ENCODE peak calls at places on chromosomes 16 and 17, in four cellular contexts. W, V, Q and G are unnamed samples.

GRCh38 chr16:85153656-85154091 is 41.4 kb upstream of the CIBAR2 start:
- DNase-seq in Q (no peak), W (no peak), V (no peak), G (no peak)

GRCh38 chr17:73560661-73561060 is 83.6 kb downstream of the SDK2 start:
- DNase-seq in V (no peak), W (no peak), Q (no peak), G (no peak)

GRCh38 chr17:63525190-63525946 is 2.2 kb downstream of the KCNH6 start:
- DNase-seq in W (no peak), Q (no peak), V (no peak), G (no peak)

GRCh38 chr17:64641499-64641898 is 20.6 kb downstream of the SMURF2 start:
- DNase-seq in W (no peak), V (peak), Q (peak), G (peak)

GRCh38 chr16:66212426-66212825 is 154.1 kb upstream of the CDH5 start:
- DNase-seq in W (no peak), V (no peak), Q (no peak), G (no peak)

GRCh38 chr16:83005653-83006160 is 378.9 kb downstream of the CDH13 start:
- DNase-seq in W (no peak), Q (no peak), V (peak), G (no peak)

GRCh38 chr16:86202760-86203426 is 303.9 kb downstream of the IRF8 start:
- DNase-seq in Q (no peak), W (no peak), V (no peak), G (no peak)

GRCh38 chr16:29738514-29738913 is 7.3 kb downstream of the C16orf54 start:
- DNase-seq in V (no peak), Q (no peak), W (no peak), G (no peak)

GRCh38 chr16:84848991-84849634 is 29.3 kb downstream of the CRISPLD2 start:
- DNase-seq in V (no peak), Q (no peak), W (no peak), G (no peak)

GRCh38 chr16:88792078-88792550 is 7.1 kb upstream of the PIEZO1 start:
- DNase-seq in W (no peak), V (no peak), Q (no peak), G (no peak)

GRCh38 chr17:34626141-34626681 is 46.8 kb downstream of the TMEM132E start:
- DNase-seq in Q (no peak), V (peak), W (no peak), G (no peak)

GRCh38 chr17:49993423-49994037 is 1.5 kb downstream of the DLX3 start:
- DNase-seq in V (peak), Q (no peak), W (no peak), G (no peak)

GRCh38 chr16:19687279-19687678 is 30.7 kb downstream of the KNOP1 start:
- DNase-seq in V (no peak), W (no peak), Q (no peak), G (no peak)

GRCh38 chr17:82944990-82945389 is 105.2 kb upstream of the ZNF750 start:
- DNase-seq in Q (no peak), V (no peak), W (no peak), G (no peak)

GRCh38 chr16:58049697-58050185 is 24.2 kb downstream of the MMP15 start:
- DNase-seq in Q (no peak), W (no peak), V (no peak), G (no peak)

GRCh38 chr17:71033336-71033735 is 864.0 kb downstream of the KCNJ2 start:
- DNase-seq in V (no peak), W (no peak), Q (no peak), G (no peak)

GRCh38 chr16:55126456-55126855 is 195.8 kb downstream of the IRX5 start:
- DNase-seq in W (no peak), V (no peak), Q (no peak), G (no peak)

GRCh38 chr17:31593806-31594205 is 202.3 kb downstream of the RAB11FIP4 start:
- DNase-seq in Q (no peak), W (no peak), V (no peak), G (no peak)

GRCh38 chr16:50909831-50910697 is 168.2 kb downstream of the CYLD start:
- DNase-seq in W (no peak), V (no peak), Q (no peak), G (no peak)

GRCh38 chr16:30875881-30876791 is 17.7 kb downstream of the BCL7C start:
- DNase-seq in Q (no peak), V (peak), W (no peak), G (no peak)

GRCh38 chr16:1108299-1109252 is 12.5 kb upstream of the C1QTNF8 start:
- DNase-seq in Q (no peak), V (peak), W (peak), G (no peak)

GRCh38 chr17:17506181-17506741 is 10.1 kb upstream of the RASD1 start:
- DNase-seq in Q (no peak), W (no peak), V (no peak), G (no peak)

GRCh38 chr16:22220076-22220453 is 14.0 kb downstream of the EEF2K start:
- DNase-seq in V (peak), W (peak), Q (no peak), G (no peak)

GRCh38 chr17:16950488-16950887 is 21.4 kb downstream of the TNFRSF13B start:
- DNase-seq in W (peak), V (no peak), Q (no peak), G (no peak)

GRCh38 chr17:72603346-72604242 is 482.8 kb downstream of the SOX9 start:
- DNase-seq in Q (peak), V (peak), W (no peak), G (no peak)

GRCh38 chr16:969508-970378 is 1.0 kb downstream of the LMF1 start:
- DNase-seq in V (peak), W (no peak), Q (no peak), G (no peak)

GRCh38 chr17:35865412-35866355 is 3.0 kb downstream of the HEATR9 start:
- DNase-seq in W (no peak), V (peak), Q (no peak), G (no peak)

GRCh38 chr16:15618392-15618791 is 24.6 kb downstream of the MARF1 start:
- DNase-seq in Q (peak), V (peak), W (no peak), G (no peak)

GRCh38 chr17:19897108-19897854 is 29.5 kb upstream of the ULK2 start:
- DNase-seq in V (peak), Q (no peak), W (peak), G (no peak)

GRCh38 chr17:82862758-82863645 is 23.2 kb upstream of the ZNF750 start:
- DNase-seq in Q (no peak), W (no peak), V (no peak), G (no peak)

GRCh38 chr16:47229053-47229640 is 85.4 kb upstream of the NETO2 start:
- DNase-seq in W (no peak), Q (no peak), V (no peak), G (no peak)

GRCh38 chr17:2025622-2026309 is 632 bp upstream of the RTN4RL1 start:
- DNase-seq in W (peak), Q (no peak), V (peak), G (no peak)

GRCh38 chr16:25006504-25007055 is 8.6 kb downstream of the ARHGAP17 start:
- DNase-seq in W (no peak), Q (no peak), V (peak), G (no peak)
- TF ChIP-seq CTCF in W (no peak), Q (no peak), V (no peak), G (no peak)

GRCh38 chr17:77266891-77267341 is 126.1 kb downstream of the SEC14L1 start:
- DNase-seq in V (peak), Q (no peak), W (no peak), G (no peak)
- TF ChIP-seq CTCF in V (peak), Q (peak), W (no peak), G (peak)

GRCh38 chr16:65123846-65124513 is 2.1 kb upstream of the CDH11 start:
- DNase-seq in W (peak), Q (no peak), V (no peak), G (no peak)

GRCh38 chr16:65125871-65126270 is 4.0 kb upstream of the CDH11 start:
- DNase-seq in V (peak), W (no peak), Q (no peak), G (no peak)

GRCh38 chr16:65124596-65124995 is 2.7 kb upstream of the CDH11 start:
- DNase-seq in V (no peak), W (no peak), Q (no peak), G (no peak)

GRCh38 chr16:65125322-65125721 is 3.5 kb upstream of the CDH11 start:
- DNase-seq in V (no peak), Q (no peak), W (no peak), G (no peak)

GRCh38 chr16:65126845-65127624 is 5.2 kb upstream of the CDH11 start:
- DNase-seq in Q (no peak), V (no peak), W (no peak), G (no peak)
- TF ChIP-seq CTCF in Q (peak), V (peak), W (no peak), G (peak)

DNA sequence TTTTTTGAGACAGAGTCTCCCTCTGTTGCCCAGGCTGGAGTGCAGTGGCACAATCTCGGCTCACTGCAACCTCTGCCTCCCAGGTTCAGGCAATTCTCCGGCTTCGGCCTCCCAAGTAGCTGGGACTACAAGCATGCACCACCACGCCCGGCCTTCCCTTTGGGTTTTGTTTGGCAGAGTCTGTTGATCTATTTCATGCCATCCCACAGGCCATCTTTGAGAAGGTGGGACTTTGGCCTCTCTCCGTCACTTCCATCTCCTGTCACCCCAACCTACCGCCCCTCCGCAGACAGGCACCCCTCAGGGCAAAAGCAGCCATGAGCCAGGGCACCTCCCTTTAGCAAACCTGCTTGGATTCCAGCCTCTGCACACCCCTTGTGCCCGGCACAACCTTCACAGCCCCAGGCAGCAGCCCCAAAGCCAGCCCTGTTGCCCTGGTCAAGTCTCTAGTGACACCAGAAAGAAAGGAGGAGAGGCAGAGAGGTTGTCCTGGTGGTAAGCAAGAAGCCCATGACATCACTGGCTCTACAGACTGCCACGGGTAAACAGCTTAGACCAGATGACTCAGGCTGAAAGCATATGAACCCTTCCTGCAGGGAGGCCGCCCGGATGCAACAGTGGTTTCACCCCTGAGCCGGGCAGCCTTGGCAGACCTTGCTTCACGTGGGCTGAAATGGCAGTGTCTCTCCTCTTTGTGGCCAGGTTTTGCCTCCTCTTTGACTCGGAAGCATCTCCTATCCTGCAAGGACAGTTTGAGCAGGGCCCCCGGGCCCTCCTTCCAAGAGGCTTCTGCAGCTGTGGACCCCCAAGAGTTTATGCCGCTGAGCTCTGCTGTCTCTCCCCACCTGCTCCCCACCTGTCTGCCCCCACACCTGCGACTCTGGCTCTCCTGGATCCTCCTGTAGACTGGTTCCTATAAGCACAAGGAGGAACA is 8.1 kb upstream of the TIMP2 start:
- DNase-seq in V (peak), Q (peak), W (peak), G (peak)
- TF ChIP-seq CTCF in V (no peak), Q (no peak), W (no peak), G (no peak)

DNA sequence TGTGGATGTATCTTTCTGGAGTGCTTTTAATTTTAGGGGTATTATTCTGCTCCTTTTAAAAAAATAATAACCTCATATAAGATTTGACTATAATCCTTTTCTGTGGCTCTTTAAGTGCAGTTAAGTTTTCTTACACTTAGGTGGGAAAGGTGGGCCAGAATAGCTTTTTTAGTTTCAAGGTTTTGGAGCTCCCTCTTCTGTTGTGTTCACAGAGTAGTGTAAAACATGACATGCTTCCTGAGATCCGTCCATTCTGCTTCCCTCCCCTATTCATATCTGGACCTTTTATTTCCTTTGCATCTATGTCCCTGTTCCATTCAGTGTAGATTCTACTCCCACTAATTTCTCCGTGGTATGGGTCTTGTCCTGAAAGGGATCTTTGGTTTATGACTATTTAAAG is 12.8 kb downstream of the LRRC36 start:
- DNase-seq in W (no peak), Q (peak), V (peak), G (peak)
- TF ChIP-seq CTCF in W (no peak), Q (peak), V (peak), G (peak)

GRCh38 chr16:68387301-68387700 is 61.0 kb downstream of the SMPD3 start:
- DNase-seq in V (no peak), W (no peak), Q (no peak), G (no peak)

GRCh38 chr16:68388124-68388523 is 60.2 kb downstream of the SMPD3 start:
- DNase-seq in Q (no peak), V (no peak), W (no peak), G (no peak)

GRCh38 chr16:68385371-68385770 is 62.9 kb downstream of the SMPD3 start:
- DNase-seq in Q (no peak), W (no peak), V (no peak), G (no peak)

GRCh38 chr16:68386628-68387027 is 61.7 kb downstream of the SMPD3 start:
- DNase-seq in W (no peak), Q (no peak), V (no peak), G (no peak)

DNA sequence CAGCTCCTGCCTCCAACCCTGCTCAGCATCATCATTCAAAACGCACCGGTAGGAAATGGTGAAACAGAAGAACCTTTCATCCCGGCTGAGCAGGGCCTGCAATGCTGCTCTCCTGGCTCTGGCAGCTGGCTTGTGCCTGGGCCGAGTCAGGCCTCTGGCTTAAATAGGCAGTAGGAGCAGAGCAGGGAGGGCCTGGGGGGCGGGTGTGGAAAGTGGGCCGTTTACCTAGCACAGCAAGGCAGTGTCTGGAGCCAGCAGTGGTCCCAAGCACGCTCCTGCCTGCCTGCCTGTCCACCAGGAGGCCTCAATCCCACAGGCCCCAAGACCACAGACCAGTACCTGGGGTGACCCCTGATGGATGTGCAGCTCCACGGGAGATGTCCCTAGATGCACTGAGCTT is 59.3 kb downstream of the SMPD3 start:
- DNase-seq in Q (no peak), W (no peak), V (no peak), G (no peak)
- TF ChIP-seq CTCF in Q (no peak), W (no peak), V (no peak), G (no peak)